ENCODE peak calls at places on chromosomes 11 and 22, in eight cellular contexts. L is stomach, O is hepatocyte, C is sigmoid colon, S is left ventricle myocardium inferior, Y is IMR-90, F is lower lobe of right lung, N is ascending aorta. Z is an unnamed sample.

GRCh38 chr22:19852177-19852781 is 2.4 kb downstream of the GNB1L start:
- DNase-seq in L (no peak), C (peak; percentile 69), S (no peak), F (no peak), N (no peak), O (peak; percentile 6), Y (no peak), Z (peak; percentile 32)

GRCh38 chr11:64086263-64086938 is 50.7 kb downstream of the FLRT1 start:
- DNase-seq in C (peak; percentile 88), Y (peak; percentile 14), L (peak; percentile 43), S (peak; percentile 64), N (no peak), O (peak; percentile 59), F (no peak), Z (peak; percentile 15)

GRCh38 chr11:61797263-61797944 is 4.7 kb downstream of the FEN1 start:
- DNase-seq in F (peak; percentile 69), S (peak; percentile 74), C (peak; percentile 90), N (no peak), O (peak; percentile 86), L (peak; percentile 83), Y (peak; percentile 88), Z (peak; percentile 80)

GRCh38 chr11:70105369-70105754 is 27.2 kb downstream of the ANO1 start:
- DNase-seq in C (no peak), Y (no peak), F (no peak), S (no peak), N (no peak), O (no peak), L (no peak), Z (no peak)

GRCh38 chr11:117830072-117830471 is 5.5 kb upstream of the FXYD2 start:
- DNase-seq in O (no peak), Y (no peak), L (peak; percentile 22), N (no peak), C (peak; percentile 61), F (no peak), S (no peak), Z (no peak)

GRCh38 chr22:42909363-42910058 is 52.4 kb upstream of the ARFGAP3 start:
- DNase-seq in L (no peak), Y (no peak), N (no peak), F (peak; percentile 39), C (no peak), O (no peak), S (no peak), Z (no peak)

GRCh38 chr11:2928605-2929510 is at the start of gene PHLDA2:
- DNase-seq in F (peak; percentile 72), L (peak; percentile 71), S (peak; percentile 44), C (peak; percentile 71), Y (peak; percentile 85), O (peak; percentile 77), N (no peak), Z (peak; percentile 76)

GRCh38 chr11:133137939-133138338 is 394.4 kb downstream of the OPCML start:
- DNase-seq in L (no peak), N (no peak), C (no peak), S (no peak), F (no peak), Y (no peak), O (no peak), Z (no peak)

GRCh38 chr11:97865424-97866012 is 1155.2 kb upstream of the CNTN5 start:
- DNase-seq in O (no peak), Y (no peak), N (no peak), C (no peak), F (no peak), L (no peak), S (no peak), Z (no peak)

GRCh38 chr22:31935961-31936635 is 8.2 kb upstream of the YWHAH start:
- DNase-seq in C (no peak), O (no peak), L (no peak), Y (no peak), S (no peak), N (no peak), F (no peak), Z (no peak)

GRCh38 chr11:26331911-26332571 is at the start of gene ANO3:
- DNase-seq in S (peak; percentile 25), L (peak; percentile 57), N (no peak), F (peak; percentile 84), C (peak; percentile 79), Y (peak; percentile 73), O (peak; percentile 91), Z (peak; percentile 90)

GRCh38 chr11:47132490-47132889 is 44.2 kb downstream of the ARFGAP2 start:
- DNase-seq in S (no peak), N (no peak), F (no peak), L (peak; percentile 60), Y (no peak), O (no peak), C (peak; percentile 20), Z (no peak)

GRCh38 chr11:29300441-29300840 is 716.4 kb downstream of the KCNA4 start:
- DNase-seq in N (no peak), S (no peak), F (no peak), O (no peak), L (no peak), C (no peak), Y (peak; percentile 96), Z (no peak)

GRCh38 chr11:7677801-7678201 is 4.5 kb upstream of the CYB5R2 start:
- DNase-seq in L (no peak), F (no peak), S (no peak), Y (peak; percentile 5), O (peak; percentile 61), N (no peak), C (no peak), Z (no peak)

GRCh38 chr11:73095613-73096012 is 46.5 kb downstream of the FCHSD2 start:
- DNase-seq in O (peak; percentile 5), Y (no peak), L (no peak), C (no peak), F (no peak), S (no peak), N (no peak), Z (no peak)

GRCh38 chr22:44848791-44849410 is 96.5 kb downstream of the ARHGAP8 start:
- DNase-seq in S (no peak), L (no peak), O (no peak), C (no peak), F (no peak), N (no peak), Y (no peak), Z (no peak)

DNA sequence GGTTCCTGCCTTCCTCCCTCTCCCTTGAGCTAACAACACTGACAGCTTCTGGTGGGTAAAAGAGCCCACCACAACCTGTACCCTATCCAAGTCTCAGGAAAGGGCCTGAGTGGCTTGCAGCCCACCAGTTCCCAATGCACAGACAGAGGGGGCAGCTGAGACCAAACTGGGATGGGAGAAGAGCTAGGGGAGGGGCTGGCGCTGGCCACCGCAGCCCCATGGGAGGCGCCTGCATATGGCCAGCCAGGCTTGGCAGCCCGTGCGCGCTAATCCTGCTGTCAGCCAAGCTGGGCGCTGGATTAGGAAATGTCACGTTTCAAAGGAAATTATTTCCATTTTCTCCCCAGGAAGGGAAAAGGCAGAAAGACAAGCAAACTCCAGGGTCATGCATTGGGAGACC is 236.8 kb downstream of the BUD13 start:
- DNase-seq in N (no peak), F (no peak), O (no peak), L (peak; percentile 0), C (peak; percentile 1), S (no peak), Y (no peak), Z (no peak)
- TF ChIP-seq CTCF in N (no peak), F (no peak), O (no peak), L (no peak), C (no peak), S (no peak), Y (no peak), Z (no peak)

DNA sequence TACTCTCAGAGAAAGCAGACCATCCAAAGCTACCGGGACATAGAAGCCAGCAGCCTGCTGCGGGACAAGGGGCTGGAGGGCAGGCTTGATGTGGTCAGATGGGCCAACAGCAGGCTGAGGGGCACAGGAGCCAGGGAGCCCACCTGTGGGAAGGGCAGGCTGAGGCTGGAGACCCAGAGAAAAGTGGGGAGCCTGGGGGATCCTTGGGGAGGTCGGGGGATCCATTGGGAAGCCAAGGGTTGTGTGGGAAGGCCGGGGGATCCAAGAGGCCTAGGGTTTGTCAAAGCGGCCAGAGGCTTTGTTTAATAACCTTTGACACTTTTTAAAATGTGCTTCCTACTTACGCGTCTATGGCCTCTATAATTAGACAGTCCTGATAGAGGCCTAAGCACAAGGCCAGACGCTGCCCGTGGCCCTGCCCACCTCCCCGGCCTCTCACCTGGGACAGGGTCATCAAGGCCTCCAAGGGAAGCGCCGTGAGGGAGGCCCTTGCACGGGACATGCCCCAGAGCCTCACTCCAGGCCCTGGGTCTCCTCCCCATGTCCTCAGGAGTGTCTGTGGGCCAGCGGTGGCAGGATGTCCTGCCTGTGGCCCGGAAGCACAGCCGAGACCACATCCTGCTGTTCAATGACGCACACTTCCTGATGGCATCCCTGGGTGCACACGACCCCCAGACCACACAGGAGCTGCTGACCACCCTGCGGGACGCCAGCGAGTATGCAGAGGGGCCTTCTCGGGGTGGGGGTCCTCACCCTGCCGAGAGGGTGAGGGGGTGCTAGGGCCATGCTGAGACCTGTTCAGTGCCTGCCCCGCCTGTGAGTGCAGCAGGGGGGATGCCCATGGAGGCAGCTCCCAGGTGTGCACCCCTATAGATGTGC is 8.6 kb upstream of the GTSE1 start:
- DNase-seq in C (no peak), F (peak; percentile 68), Y (no peak), O (no peak), S (peak; percentile 51), N (peak; percentile 31), L (peak; percentile 47), Z (no peak)
- H3K4me1 ChIP-seq in C (no peaks in the 10 kb centered on the region), F (peaks cover 18% of the 10 kb centered on the region), Y (no peaks in the 10 kb centered on the region), O (no peaks in the 10 kb centered on the region), S (peaks cover 52% of the 10 kb centered on the region), N (no peaks in the 10 kb centered on the region), L (no peaks in the 10 kb centered on the region), Z (no peaks in the 10 kb centered on the region)

DNA sequence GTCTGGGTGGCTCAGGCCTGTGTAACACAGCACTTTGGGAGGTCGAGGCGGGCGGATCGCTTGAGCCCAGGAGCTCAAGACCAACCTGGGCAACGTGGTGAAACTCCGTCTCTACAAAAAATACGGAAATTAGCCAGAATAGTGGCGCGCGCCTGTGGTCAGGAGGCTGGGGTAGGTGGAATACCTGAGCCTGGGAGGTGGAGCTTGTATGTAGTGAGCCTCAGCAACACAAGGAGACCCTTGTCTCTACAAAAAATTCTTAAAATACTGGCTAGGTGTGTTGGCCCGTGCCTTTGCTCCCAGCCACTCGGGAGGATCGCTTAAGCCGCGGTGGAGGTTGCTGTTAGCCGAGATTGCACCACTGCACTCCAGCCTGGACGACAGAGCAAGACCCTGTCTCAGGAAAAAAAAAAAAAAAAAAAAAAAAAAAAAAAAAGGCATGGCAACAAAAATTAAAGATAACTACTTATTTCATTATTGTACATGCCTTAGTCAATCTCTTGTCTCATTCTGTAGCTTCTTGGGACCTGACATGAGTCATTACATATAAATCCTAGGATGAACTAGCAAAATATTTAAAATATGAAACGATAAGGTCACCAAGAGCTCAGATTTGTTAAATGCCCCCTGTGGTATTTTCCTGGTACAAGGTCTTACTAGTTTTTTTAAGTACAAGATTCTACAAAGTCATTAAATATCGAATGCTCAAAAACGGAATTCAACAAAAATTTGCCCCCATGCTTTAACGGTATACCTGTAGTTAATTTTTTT is 1.1 kb downstream of the TAF1D start:
- DNase-seq in L (no peak), N (no peak), O (peak; percentile 46), F (peak; percentile 56), S (no peak), C (no peak), Y (peak; percentile 56), Z (peak; percentile 80)
- H3K4me3 ChIP-seq in L (peak overlapping the region; percentile 78), N (peak overlapping the region; percentile 88), O (peak overlapping the region; percentile 45), F (peak overlapping the region; percentile 84), S (peak overlapping the region; percentile 83), C (peak overlapping the region; percentile 83), Y (peak overlapping the region; percentile 70), Z (peak overlapping the region; percentile 74)

DNA sequence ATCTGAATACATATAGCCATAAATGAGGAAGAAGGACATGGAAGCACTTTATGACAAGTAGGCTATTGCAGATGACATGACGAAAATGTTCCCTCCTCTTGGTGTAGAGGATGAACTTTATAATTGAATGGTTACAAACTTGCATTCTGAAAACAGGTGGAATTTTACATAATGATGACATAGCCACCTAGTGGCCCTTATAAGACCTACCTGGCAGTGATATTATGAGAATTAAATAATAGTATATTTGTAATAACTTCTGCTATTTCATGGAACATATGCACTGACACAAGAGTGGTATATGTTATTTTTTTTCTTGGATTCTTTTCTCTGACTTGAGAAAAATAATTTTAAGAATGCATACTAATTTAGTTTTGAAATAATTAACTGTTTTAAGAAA is 22.9 kb downstream of the TRIM22 start:
- DNase-seq in N (no peak), O (no peak), Y (peak; percentile 5), C (no peak), F (no peak), L (no peak), S (no peak), Z (no peak)
- TF ChIP-seq CTCF in N (peak; percentile 20), O (peak; percentile 32), Y (peak; percentile 40), C (no peak), F (peak; percentile 35), L (no peak), S (peak; percentile 36), Z (peak; percentile 38)

Z was measured in Caco-2.